ENCODE peak calls at places on chromosomes 6 and 20, in five cellular contexts. One of them, this sample, is unnamed.

GRCh38 chr6:15260099-15260821 is 14.4 kb downstream of the JARID2 start:
- DNase-seq in Panc1: no peak
- DNase-seq in DND-41: no peak
- DNase-seq in stimulated activated CD8-positive, alpha-beta memory T cell treated with anti-CD3 and anti-CD28 coated beads, Interleukin-4, amount 100 ng/mL, for 4 hours: no peak
- DNase-seq in stimulated activated CD4-positive, alpha-beta T cell treated with anti-CD3 and anti-CD28 coated beads, Interleukin-12 subunit alpha, Interleukin-12 subunit beta, amount 100 ng/mL, for 48 hours: no peak
- DNase-seq in this sample: no peak

GRCh38 chr6:20153194-20153593 is 59.1 kb downstream of the MBOAT1 start:
- DNase-seq in Panc1: no peak
- DNase-seq in DND-41: no peak
- DNase-seq in stimulated activated CD8-positive, alpha-beta memory T cell treated with anti-CD3 and anti-CD28 coated beads, Interleukin-4, amount 100 ng/mL, for 4 hours: no peak
- DNase-seq in stimulated activated CD4-positive, alpha-beta T cell treated with anti-CD3 and anti-CD28 coated beads, Interleukin-12 subunit alpha, Interleukin-12 subunit beta, amount 100 ng/mL, for 48 hours: no peak
- DNase-seq in this sample: no peak

GRCh38 chr6:135525550-135525949 is 28.0 kb upstream of the AHI1 start:
- DNase-seq in Panc1: no peak
- DNase-seq in DND-41: no peak
- DNase-seq in stimulated activated CD8-positive, alpha-beta memory T cell treated with anti-CD3 and anti-CD28 coated beads, Interleukin-4, amount 100 ng/mL, for 4 hours: no peak
- DNase-seq in stimulated activated CD4-positive, alpha-beta T cell treated with anti-CD3 and anti-CD28 coated beads, Interleukin-12 subunit alpha, Interleukin-12 subunit beta, amount 100 ng/mL, for 48 hours: no peak
- DNase-seq in this sample: no peak

GRCh38 chr6:25835442-25836283 is 3.8 kb upstream of the SLC17A1 start:
- DNase-seq in Panc1: no peak
- DNase-seq in DND-41: no peak
- DNase-seq in stimulated activated CD8-positive, alpha-beta memory T cell treated with anti-CD3 and anti-CD28 coated beads, Interleukin-4, amount 100 ng/mL, for 4 hours: no peak
- DNase-seq in stimulated activated CD4-positive, alpha-beta T cell treated with anti-CD3 and anti-CD28 coated beads, Interleukin-12 subunit alpha, Interleukin-12 subunit beta, amount 100 ng/mL, for 48 hours: no peak
- DNase-seq in this sample: no peak

GRCh38 chr6:159953091-159953581 is 15.7 kb upstream of the IGF2R start:
- DNase-seq in Panc1: no peak
- DNase-seq in DND-41: no peak
- DNase-seq in stimulated activated CD8-positive, alpha-beta memory T cell treated with anti-CD3 and anti-CD28 coated beads, Interleukin-4, amount 100 ng/mL, for 4 hours: no peak
- DNase-seq in stimulated activated CD4-positive, alpha-beta T cell treated with anti-CD3 and anti-CD28 coated beads, Interleukin-12 subunit alpha, Interleukin-12 subunit beta, amount 100 ng/mL, for 48 hours: no peak
- DNase-seq in this sample: no peak

GRCh38 chr20:23449400-23449799 is 3.3 kb downstream of the CST11 start:
- DNase-seq in Panc1: no peak
- DNase-seq in DND-41: peak
- DNase-seq in stimulated activated CD8-positive, alpha-beta memory T cell treated with anti-CD3 and anti-CD28 coated beads, Interleukin-4, amount 100 ng/mL, for 4 hours: no peak
- DNase-seq in stimulated activated CD4-positive, alpha-beta T cell treated with anti-CD3 and anti-CD28 coated beads, Interleukin-12 subunit alpha, Interleukin-12 subunit beta, amount 100 ng/mL, for 48 hours: no peak
- DNase-seq in this sample: no peak

GRCh38 chr6:25727028-25727427 is 27.5 kb upstream of the SLC17A4 start:
- DNase-seq in Panc1: no peak
- DNase-seq in DND-41: no peak
- DNase-seq in stimulated activated CD8-positive, alpha-beta memory T cell treated with anti-CD3 and anti-CD28 coated beads, Interleukin-4, amount 100 ng/mL, for 4 hours: no peak
- DNase-seq in stimulated activated CD4-positive, alpha-beta T cell treated with anti-CD3 and anti-CD28 coated beads, Interleukin-12 subunit alpha, Interleukin-12 subunit beta, amount 100 ng/mL, for 48 hours: no peak
- DNase-seq in this sample: no peak

GRCh38 chr20:4488407-4489339 is 233.0 kb upstream of the PRND start:
- DNase-seq in Panc1: no peak
- DNase-seq in DND-41: no peak
- DNase-seq in stimulated activated CD8-positive, alpha-beta memory T cell treated with anti-CD3 and anti-CD28 coated beads, Interleukin-4, amount 100 ng/mL, for 4 hours: no peak
- DNase-seq in stimulated activated CD4-positive, alpha-beta T cell treated with anti-CD3 and anti-CD28 coated beads, Interleukin-12 subunit alpha, Interleukin-12 subunit beta, amount 100 ng/mL, for 48 hours: no peak
- DNase-seq in this sample: no peak

GRCh38 chr6:125367036-125367782 is 65.4 kb upstream of the HDDC2 start:
- DNase-seq in Panc1: no peak
- DNase-seq in DND-41: no peak
- DNase-seq in stimulated activated CD8-positive, alpha-beta memory T cell treated with anti-CD3 and anti-CD28 coated beads, Interleukin-4, amount 100 ng/mL, for 4 hours: no peak
- DNase-seq in stimulated activated CD4-positive, alpha-beta T cell treated with anti-CD3 and anti-CD28 coated beads, Interleukin-12 subunit alpha, Interleukin-12 subunit beta, amount 100 ng/mL, for 48 hours: no peak
- DNase-seq in this sample: no peak

GRCh38 chr6:2639167-2639566 is 111.6 kb downstream of the MYLK4 start:
- DNase-seq in Panc1: no peak
- DNase-seq in DND-41: no peak
- DNase-seq in stimulated activated CD8-positive, alpha-beta memory T cell treated with anti-CD3 and anti-CD28 coated beads, Interleukin-4, amount 100 ng/mL, for 4 hours: no peak
- DNase-seq in stimulated activated CD4-positive, alpha-beta T cell treated with anti-CD3 and anti-CD28 coated beads, Interleukin-12 subunit alpha, Interleukin-12 subunit beta, amount 100 ng/mL, for 48 hours: no peak
- DNase-seq in this sample: no peak

GRCh38 chr6:43608310-43608763 is 20.7 kb downstream of the GTPBP2 start:
- DNase-seq in Panc1: peak
- DNase-seq in DND-41: peak
- DNase-seq in stimulated activated CD8-positive, alpha-beta memory T cell treated with anti-CD3 and anti-CD28 coated beads, Interleukin-4, amount 100 ng/mL, for 4 hours: peak
- DNase-seq in stimulated activated CD4-positive, alpha-beta T cell treated with anti-CD3 and anti-CD28 coated beads, Interleukin-12 subunit alpha, Interleukin-12 subunit beta, amount 100 ng/mL, for 48 hours: peak
- DNase-seq in this sample: peak

GRCh38 chr6:129184808-129185366 is 301.9 kb downstream of the LAMA2 start:
- DNase-seq in Panc1: no peak
- DNase-seq in DND-41: no peak
- DNase-seq in stimulated activated CD8-positive, alpha-beta memory T cell treated with anti-CD3 and anti-CD28 coated beads, Interleukin-4, amount 100 ng/mL, for 4 hours: no peak
- DNase-seq in stimulated activated CD4-positive, alpha-beta T cell treated with anti-CD3 and anti-CD28 coated beads, Interleukin-12 subunit alpha, Interleukin-12 subunit beta, amount 100 ng/mL, for 48 hours: no peak
- DNase-seq in this sample: no peak

GRCh38 chr6:148379966-148380653 is 37.5 kb downstream of the SASH1 start:
- DNase-seq in Panc1: no peak
- DNase-seq in DND-41: no peak
- DNase-seq in stimulated activated CD8-positive, alpha-beta memory T cell treated with anti-CD3 and anti-CD28 coated beads, Interleukin-4, amount 100 ng/mL, for 4 hours: no peak
- DNase-seq in stimulated activated CD4-positive, alpha-beta T cell treated with anti-CD3 and anti-CD28 coated beads, Interleukin-12 subunit alpha, Interleukin-12 subunit beta, amount 100 ng/mL, for 48 hours: no peak
- DNase-seq in this sample: no peak

GRCh38 chr6:170147056-170147787 is 143.7 kb downstream of the DLL1 start:
- DNase-seq in Panc1: no peak
- DNase-seq in DND-41: no peak
- DNase-seq in stimulated activated CD8-positive, alpha-beta memory T cell treated with anti-CD3 and anti-CD28 coated beads, Interleukin-4, amount 100 ng/mL, for 4 hours: no peak
- DNase-seq in stimulated activated CD4-positive, alpha-beta T cell treated with anti-CD3 and anti-CD28 coated beads, Interleukin-12 subunit alpha, Interleukin-12 subunit beta, amount 100 ng/mL, for 48 hours: no peak
- DNase-seq in this sample: no peak

GRCh38 chr6:134669531-134669930 is 280.4 kb downstream of the ALDH8A1 start:
- DNase-seq in Panc1: no peak
- DNase-seq in DND-41: no peak
- DNase-seq in stimulated activated CD8-positive, alpha-beta memory T cell treated with anti-CD3 and anti-CD28 coated beads, Interleukin-4, amount 100 ng/mL, for 4 hours: no peak
- DNase-seq in stimulated activated CD4-positive, alpha-beta T cell treated with anti-CD3 and anti-CD28 coated beads, Interleukin-12 subunit alpha, Interleukin-12 subunit beta, amount 100 ng/mL, for 48 hours: no peak
- DNase-seq in this sample: no peak

GRCh38 chr6:83265384-83265783 is 72.2 kb downstream of the RWDD2A start:
- DNase-seq in Panc1: no peak
- DNase-seq in DND-41: no peak
- DNase-seq in stimulated activated CD8-positive, alpha-beta memory T cell treated with anti-CD3 and anti-CD28 coated beads, Interleukin-4, amount 100 ng/mL, for 4 hours: no peak
- DNase-seq in stimulated activated CD4-positive, alpha-beta T cell treated with anti-CD3 and anti-CD28 coated beads, Interleukin-12 subunit alpha, Interleukin-12 subunit beta, amount 100 ng/mL, for 48 hours: no peak
- DNase-seq in this sample: no peak

GRCh38 chr20:3080939-3081388 is 3.6 kb downstream of the AVP start:
- DNase-seq in Panc1: no peak
- DNase-seq in DND-41: no peak
- DNase-seq in stimulated activated CD8-positive, alpha-beta memory T cell treated with anti-CD3 and anti-CD28 coated beads, Interleukin-4, amount 100 ng/mL, for 4 hours: no peak
- DNase-seq in stimulated activated CD4-positive, alpha-beta T cell treated with anti-CD3 and anti-CD28 coated beads, Interleukin-12 subunit alpha, Interleukin-12 subunit beta, amount 100 ng/mL, for 48 hours: no peak
- DNase-seq in this sample: no peak

GRCh38 chr6:138036955-138037592 is 70.1 kb downstream of the PERP start:
- DNase-seq in Panc1: peak
- DNase-seq in DND-41: no peak
- DNase-seq in stimulated activated CD8-positive, alpha-beta memory T cell treated with anti-CD3 and anti-CD28 coated beads, Interleukin-4, amount 100 ng/mL, for 4 hours: no peak
- DNase-seq in stimulated activated CD4-positive, alpha-beta T cell treated with anti-CD3 and anti-CD28 coated beads, Interleukin-12 subunit alpha, Interleukin-12 subunit beta, amount 100 ng/mL, for 48 hours: no peak
- DNase-seq in this sample: no peak

GRCh38 chr6:128554302-128554701 is 33.9 kb upstream of the PTPRK start:
- DNase-seq in Panc1: no peak
- DNase-seq in DND-41: no peak
- DNase-seq in stimulated activated CD8-positive, alpha-beta memory T cell treated with anti-CD3 and anti-CD28 coated beads, Interleukin-4, amount 100 ng/mL, for 4 hours: no peak
- DNase-seq in stimulated activated CD4-positive, alpha-beta T cell treated with anti-CD3 and anti-CD28 coated beads, Interleukin-12 subunit alpha, Interleukin-12 subunit beta, amount 100 ng/mL, for 48 hours: no peak
- DNase-seq in this sample: no peak

GRCh38 chr6:156102129-156102528 is 646.5 kb upstream of the NOX3 start:
- DNase-seq in Panc1: no peak
- DNase-seq in DND-41: no peak
- DNase-seq in stimulated activated CD8-positive, alpha-beta memory T cell treated with anti-CD3 and anti-CD28 coated beads, Interleukin-4, amount 100 ng/mL, for 4 hours: no peak
- DNase-seq in stimulated activated CD4-positive, alpha-beta T cell treated with anti-CD3 and anti-CD28 coated beads, Interleukin-12 subunit alpha, Interleukin-12 subunit beta, amount 100 ng/mL, for 48 hours: no peak
- DNase-seq in this sample: no peak